ENCODE peak calls at places on chromosome 14, in four cellular contexts. O is fibroblast of lung, U is left ventricle myocardium inferior, W is SJSA1. S is an unnamed sample.

GRCh38 chr14:71355324-71356201 is 448.3 kb downstream of the PCNX1 start:
- DNase-seq in W (no peak), O (peak; percentile 87), U (no peak), S (no peak)

GRCh38 chr14:90512332-90512951 is 115.6 kb downstream of the CALM1 start:
- DNase-seq in W (no peak), O (no peak), U (no peak), S (no peak)

GRCh38 chr14:78104655-78105054 is 65.5 kb upstream of the NRXN3 start:
- DNase-seq in U (no peak), O (no peak), W (no peak), S (no peak)

GRCh38 chr14:102909462-102909861 is 13.0 kb upstream of the AMN start:
- DNase-seq in O (no peak), U (no peak), W (no peak), S (no peak)

GRCh38 chr14:103416916-103417315 is 31.7 kb downstream of the MARK3 start:
- DNase-seq in W (no peak), U (no peak), O (no peak), S (no peak)

GRCh38 chr14:50489851-50490250 is 42.5 kb downstream of the MAP4K5 start:
- DNase-seq in W (no peak), U (no peak), O (peak; percentile 9), S (no peak)

GRCh38 chr14:104515811-104516780 is 63.5 kb upstream of the C14orf180 start:
- DNase-seq in W (no peak), O (no peak), U (no peak), S (no peak)

GRCh38 chr14:99272669-99273024 is 650 bp upstream of the BCL11B start:
- DNase-seq in O (no peak), W (no peak), U (no peak), S (no peak)

GRCh38 chr14:81662570-81663161 is 129.0 kb upstream of the SEL1L start:
- DNase-seq in O (no peak), W (no peak), U (no peak), S (no peak)

GRCh38 chr14:93269341-93270068 is 62.4 kb downstream of the UBR7 start:
- DNase-seq in W (peak; percentile 15), U (no peak), O (peak; percentile 76), S (no peak)

GRCh38 chr14:92563359-92563758 is 49.8 kb downstream of the RIN3 start:
- DNase-seq in W (no peak), U (no peak), O (peak; percentile 65), S (no peak)

GRCh38 chr14:96363751-96364336 is 518 bp downstream of the GSKIP start:
- DNase-seq in U (no peak), O (peak; percentile 57), W (no peak), S (peak; percentile 15)

GRCh38 chr14:45140661-45141187 is 5.0 kb downstream of the FANCM start:
- DNase-seq in O (no peak), W (no peak), U (no peak), S (no peak)

GRCh38 chr14:91063119-91063518 is 2.7 kb upstream of the RPS6KA5 start:
- DNase-seq in O (no peak), U (no peak), W (no peak), S (no peak)

GRCh38 chr14:43803076-43803689 is 703.9 kb downstream of the FSCB start:
- DNase-seq in W (no peak), O (no peak), U (no peak), S (no peak)

GRCh38 chr14:28577711-28578131 is 188.9 kb upstream of the FOXG1 start:
- DNase-seq in W (peak; percentile 73), U (no peak), O (peak; percentile 94), S (no peak)

GRCh38 chr14:68766299-68767247 is 26.3 kb downstream of the ZFP36L1 start:
- DNase-seq in W (no peak), U (no peak), O (no peak), S (no peak)
- H3K27me3 ChIP-seq in W (no peaks in the 10 kb centered on the region), U (no peaks in the 10 kb centered on the region), O (no peaks in the 10 kb centered on the region), S (no peaks in the 10 kb centered on the region)

DNA sequence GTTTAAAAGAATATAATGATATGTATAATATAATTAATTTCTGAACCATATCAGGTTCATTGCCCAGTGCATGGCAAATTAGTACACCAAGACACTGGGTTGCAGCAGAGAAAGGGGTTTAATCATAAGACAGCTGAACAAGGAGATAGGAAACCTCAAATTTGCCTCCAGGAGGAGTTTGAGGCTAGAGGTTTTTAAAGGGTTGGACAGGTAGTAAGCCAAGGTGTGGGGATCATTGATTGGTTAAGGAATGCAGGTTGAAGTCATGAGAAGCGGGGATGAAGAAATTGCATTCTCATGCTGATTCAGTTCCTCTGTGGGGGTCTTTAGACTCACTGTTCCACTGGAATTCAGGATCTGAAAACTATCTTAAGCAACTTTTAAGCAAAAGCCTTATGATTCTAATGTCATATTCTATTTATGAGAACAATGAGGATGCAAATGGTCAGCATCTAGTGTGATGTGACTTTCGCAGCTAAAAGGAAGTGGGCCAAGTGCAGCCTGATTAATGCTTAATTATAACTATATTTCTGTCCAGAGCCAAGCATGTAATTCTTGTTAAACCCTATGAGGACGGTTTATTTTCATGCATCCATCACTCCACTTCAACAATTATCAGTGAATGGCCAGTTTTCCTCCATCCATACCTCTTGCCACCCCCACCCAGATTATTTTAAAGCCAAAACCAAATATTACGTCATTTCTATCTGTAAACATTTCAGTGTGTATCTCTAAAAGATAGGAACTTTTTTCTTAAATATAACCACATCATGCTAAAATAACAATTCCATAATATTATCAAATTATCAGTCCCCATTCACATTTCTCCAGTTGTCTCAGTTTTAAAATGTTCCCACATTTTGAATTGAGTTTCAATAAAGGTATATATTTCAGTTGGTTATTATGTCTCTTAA is 14.9 kb downstream of the RNF212B start:
- DNase-seq in O (no peak), W (no peak), U (no peak), S (no peak)
- H3K27me3 ChIP-seq in O (no peaks in the 10 kb centered on the region), W (no peaks in the 10 kb centered on the region), U (peaks cover 33% of the 10 kb centered on the region), S (peaks cover 5% of the 10 kb centered on the region)

GRCh38 chr14:56794557-56795283 is 15.6 kb downstream of the OTX2 start:
- DNase-seq in W (no peak), O (no peak), U (no peak), S (no peak)
- H3K27me3 ChIP-seq in W (peaks cover 54% of the 10 kb centered on the region), O (peaks cover 52% of the 10 kb centered on the region), U (peaks cover 99% of the 10 kb centered on the region), S (peaks cover 79% of the 10 kb centered on the region)

GRCh38 chr14:101105045-101105444 is 201.5 kb upstream of the RTL1 start:
- DNase-seq in W (no peak), O (no peak), U (no peak), S (no peak)
- H3K27me3 ChIP-seq in W (no peaks in the 10 kb centered on the region), O (no peaks in the 10 kb centered on the region), U (peaks cover 26% of the 10 kb centered on the region), S (peaks cover 5% of the 10 kb centered on the region)

DNA sequence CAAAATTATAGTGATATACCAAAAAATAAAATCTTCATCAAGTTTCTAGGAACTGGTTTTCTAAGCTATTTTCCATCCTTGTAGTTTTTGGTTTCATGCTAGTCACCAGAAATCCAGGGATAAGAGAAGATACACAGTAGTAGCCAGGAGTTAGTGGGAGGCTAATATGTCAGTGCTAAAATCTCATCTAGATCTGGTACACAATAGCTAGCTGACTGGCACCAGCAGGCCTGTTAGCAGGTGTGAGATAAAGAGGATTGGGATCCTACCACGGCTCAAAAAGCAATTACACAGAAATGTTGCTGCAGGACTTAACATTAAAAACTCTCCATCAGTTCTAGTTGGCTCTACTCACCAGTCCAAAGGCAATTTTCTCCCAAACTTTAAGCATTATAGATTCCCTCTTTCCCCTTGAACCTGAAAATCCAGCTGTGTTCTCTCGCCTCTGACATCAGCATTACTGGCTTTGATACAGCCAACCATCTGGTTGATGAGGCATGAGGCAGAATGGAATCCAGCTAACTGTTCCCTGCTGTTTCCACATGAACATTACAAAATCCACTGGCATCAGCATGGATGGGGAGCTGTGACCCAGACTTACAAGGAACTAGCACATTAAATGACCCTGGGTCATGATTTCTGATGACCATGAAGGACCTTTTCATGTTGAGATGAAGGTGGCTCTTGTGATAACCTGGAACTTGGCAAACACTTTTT is 41.7 kb upstream of the CCDC196 start:
- DNase-seq in W (no peak), U (no peak), O (no peak), S (peak; percentile 13)
- H3K27me3 ChIP-seq in W (no peaks in the 10 kb centered on the region), U (no peaks in the 10 kb centered on the region), O (no peaks in the 10 kb centered on the region), S (no peaks in the 10 kb centered on the region)

DNA sequence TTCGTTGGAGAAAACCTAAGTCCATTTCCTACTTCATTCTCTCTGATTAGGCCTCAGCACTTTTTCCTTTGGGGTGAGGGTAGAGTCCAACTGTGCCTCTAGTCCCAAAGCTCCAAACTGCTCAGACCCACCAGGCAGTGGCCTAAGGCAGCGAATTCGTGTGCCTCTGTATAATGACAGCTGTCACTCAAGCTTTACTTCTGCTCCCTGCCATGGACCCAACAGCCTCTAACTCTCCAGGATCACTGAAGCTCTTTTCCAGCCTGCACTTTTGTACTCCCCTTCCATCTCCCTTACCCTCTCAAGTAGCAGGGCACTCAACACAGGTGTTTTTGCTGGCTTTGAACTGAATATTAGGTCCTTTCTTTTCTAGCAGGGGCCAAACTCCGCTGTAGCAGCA is 14.8 kb upstream of the OR6S1 start:
- DNase-seq in O (no peak), U (no peak), W (no peak), S (no peak)
- H3K27me3 ChIP-seq in O (peaks cover 2% of the 10 kb centered on the region), U (peaks cover 98% of the 10 kb centered on the region), W (peaks cover 15% of the 10 kb centered on the region), S (peaks cover 26% of the 10 kb centered on the region)

GRCh38 chr14:51625170-51625569 is 26.5 kb upstream of the FRMD6 start:
- DNase-seq in W (no peak), O (no peak), U (no peak), S (no peak)
- H3K27me3 ChIP-seq in W (no peaks in the 10 kb centered on the region), O (no peaks in the 10 kb centered on the region), U (no peaks in the 10 kb centered on the region), S (no peaks in the 10 kb centered on the region)

GRCh38 chr14:85534914-85535313 is 5.0 kb downstream of the FLRT2 start:
- DNase-seq in W (no peak), O (no peak), U (no peak), S (no peak)

GRCh38 chr14:85533821-85534271 is 3.9 kb downstream of the FLRT2 start:
- DNase-seq in U (no peak), W (no peak), O (no peak), S (peak; percentile 23)

GRCh38 chr14:85534435-85534834 is 4.5 kb downstream of the FLRT2 start:
- DNase-seq in O (no peak), U (no peak), W (peak; percentile 41), S (peak; percentile 54)

GRCh38 chr14:85535916-85536834 is 6.2 kb downstream of the FLRT2 start:
- DNase-seq in U (no peak), O (peak; percentile 59), W (peak; percentile 71), S (no peak)

DNA sequence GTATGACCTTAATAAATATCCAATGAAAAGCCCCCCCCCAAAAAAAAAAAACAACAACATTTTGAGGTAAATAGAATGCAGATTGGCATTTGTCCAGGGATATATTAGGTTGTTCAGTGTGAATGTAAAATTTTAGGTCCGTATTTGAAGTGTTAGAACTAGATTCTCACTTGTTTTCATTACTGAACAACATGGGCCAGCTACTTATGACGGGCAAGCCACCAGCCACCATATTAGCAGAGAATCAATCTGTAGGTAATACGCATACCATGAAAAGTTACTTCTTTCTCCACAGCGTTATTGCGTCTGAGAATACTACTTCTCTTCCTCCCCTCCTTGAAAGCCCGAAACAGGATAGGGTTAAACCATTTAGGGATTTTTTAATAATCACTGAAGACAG is 5.4 kb downstream of the FLRT2 start:
- DNase-seq in W (no peak), U (no peak), O (no peak), S (no peak)
- H3K27me3 ChIP-seq in W (no peaks in the 10 kb centered on the region), U (peaks cover 56% of the 10 kb centered on the region), O (no peaks in the 10 kb centered on the region), S (peaks cover 5% of the 10 kb centered on the region)

GRCh38 chr14:53570411-53571387 is 385.9 kb downstream of the BMP4 start:
- DNase-seq in O (no peak), W (no peak), U (no peak), S (no peak)

GRCh38 chr14:53567236-53567785 is 389.3 kb downstream of the BMP4 start:
- DNase-seq in W (no peak), O (no peak), U (no peak), S (no peak)

GRCh38 chr14:53569471-53569870 is 387.2 kb downstream of the BMP4 start:
- DNase-seq in W (no peak), O (no peak), U (no peak), S (no peak)

GRCh38 chr14:53571990-53572389 is 384.6 kb downstream of the BMP4 start:
- DNase-seq in U (no peak), W (no peak), O (no peak), S (no peak)

GRCh38 chr14:53571589-53571988 is 385.0 kb downstream of the BMP4 start:
- DNase-seq in W (no peak), O (no peak), U (no peak), S (no peak)
- H3K27me3 ChIP-seq in W (no peaks in the 10 kb centered on the region), O (peaks cover 2% of the 10 kb centered on the region), U (no peaks in the 10 kb centered on the region), S (no peaks in the 10 kb centered on the region)